ENCODE peak calls at places on chromosomes 13 and 19, in ten cellular contexts. One of them, this sample, is unnamed.
A peak's percentile ranks its signal among the peaks of the same experiment; 100 is the strongest.

GRCh38 chr19:1265611-1266115 is 3.5 kb upstream of the CIRBP start:
- DNase-seq in AG08396: peak; percentile 86
- DNase-seq in NCI-H2081 treated with DMSO at 0.1 percent for 48 hours: no peak
- DNase-seq in RCC 7860: peak; percentile 94
- DNase-seq in GM03348: peak; percentile 70
- DNase-seq in NCI-H774: no peak
- DNase-seq in activated T-cell treated with anti-CD3 and anti-CD28 coated beads, Interleukin-2, amount 50 U/mL, for 48 hours: peak; percentile 67
- DNase-seq in cardiac muscle cell: peak; percentile 64
- DNase-seq in amygdala: no peak
- DNase-seq in psoas muscle: peak; percentile 91
- DNase-seq in this sample: peak; percentile 56

GRCh38 chr13:91406619-91407018 is 8.2 kb downstream of the GPC5 start:
- DNase-seq in NCI-H774: no peak
- DNase-seq in psoas muscle: no peak
- DNase-seq in amygdala: no peak
- DNase-seq in RCC 7860: peak; percentile 25
- DNase-seq in NCI-H2081 treated with DMSO at 0.1 percent for 48 hours: no peak
- DNase-seq in GM03348: peak; percentile 31
- DNase-seq in activated T-cell treated with anti-CD3 and anti-CD28 coated beads, Interleukin-2, amount 50 U/mL, for 48 hours: no peak
- DNase-seq in cardiac muscle cell: peak; percentile 55
- DNase-seq in AG08396: peak; percentile 17
- DNase-seq in this sample: no peak

GRCh38 chr19:30214651-30215051 is 157.5 kb upstream of the ZNF536 start:
- DNase-seq in NCI-H774: no peak
- DNase-seq in cardiac muscle cell: no peak
- DNase-seq in NCI-H2081 treated with DMSO at 0.1 percent for 48 hours: no peak
- DNase-seq in amygdala: no peak
- DNase-seq in activated T-cell treated with anti-CD3 and anti-CD28 coated beads, Interleukin-2, amount 50 U/mL, for 48 hours: no peak
- DNase-seq in AG08396: no peak
- DNase-seq in psoas muscle: no peak
- DNase-seq in RCC 7860: no peak
- DNase-seq in GM03348: peak; percentile 44
- DNase-seq in this sample: no peak

GRCh38 chr19:33554821-33555220 is 33.2 kb upstream of the PEPD start:
- DNase-seq in AG08396: no peak
- DNase-seq in GM03348: no peak
- DNase-seq in amygdala: no peak
- DNase-seq in NCI-H774: no peak
- DNase-seq in psoas muscle: no peak
- DNase-seq in NCI-H2081 treated with DMSO at 0.1 percent for 48 hours: no peak
- DNase-seq in RCC 7860: no peak
- DNase-seq in activated T-cell treated with anti-CD3 and anti-CD28 coated beads, Interleukin-2, amount 50 U/mL, for 48 hours: no peak
- DNase-seq in cardiac muscle cell: no peak
- DNase-seq in this sample: no peak

GRCh38 chr13:32581177-32581786 is 5.0 kb upstream of the PDS5B start:
- DNase-seq in NCI-H2081 treated with DMSO at 0.1 percent for 48 hours: no peak
- DNase-seq in psoas muscle: no peak
- DNase-seq in activated T-cell treated with anti-CD3 and anti-CD28 coated beads, Interleukin-2, amount 50 U/mL, for 48 hours: no peak
- DNase-seq in amygdala: no peak
- DNase-seq in GM03348: peak; percentile 28
- DNase-seq in RCC 7860: peak; percentile 13
- DNase-seq in AG08396: no peak
- DNase-seq in cardiac muscle cell: peak; percentile 63
- DNase-seq in NCI-H774: no peak
- DNase-seq in this sample: peak; percentile 40

GRCh38 chr13:78182813-78183212 is 264.2 kb upstream of the EDNRB start:
- DNase-seq in RCC 7860: no peak
- DNase-seq in amygdala: no peak
- DNase-seq in psoas muscle: no peak
- DNase-seq in AG08396: no peak
- DNase-seq in NCI-H2081 treated with DMSO at 0.1 percent for 48 hours: no peak
- DNase-seq in GM03348: no peak
- DNase-seq in cardiac muscle cell: no peak
- DNase-seq in NCI-H774: no peak
- DNase-seq in activated T-cell treated with anti-CD3 and anti-CD28 coated beads, Interleukin-2, amount 50 U/mL, for 48 hours: no peak
- DNase-seq in this sample: no peak

GRCh38 chr19:35029737-35030256 is 473 bp upstream of the SCN1B start:
- DNase-seq in activated T-cell treated with anti-CD3 and anti-CD28 coated beads, Interleukin-2, amount 50 U/mL, for 48 hours: no peak
- DNase-seq in AG08396: no peak
- DNase-seq in cardiac muscle cell: no peak
- DNase-seq in amygdala: no peak
- DNase-seq in psoas muscle: no peak
- DNase-seq in GM03348: no peak
- DNase-seq in NCI-H2081 treated with DMSO at 0.1 percent for 48 hours: no peak
- DNase-seq in RCC 7860: no peak
- DNase-seq in NCI-H774: no peak
- DNase-seq in this sample: no peak

GRCh38 chr19:21082011-21082975 is at the start of gene ZNF714:
- DNase-seq in activated T-cell treated with anti-CD3 and anti-CD28 coated beads, Interleukin-2, amount 50 U/mL, for 48 hours: peak; percentile 78
- DNase-seq in amygdala: peak; percentile 88
- DNase-seq in RCC 7860: peak; percentile 89
- DNase-seq in NCI-H774: peak; percentile 94
- DNase-seq in AG08396: peak; percentile 82
- DNase-seq in GM03348: peak; percentile 93
- DNase-seq in cardiac muscle cell: peak; percentile 94
- DNase-seq in NCI-H2081 treated with DMSO at 0.1 percent for 48 hours: peak; percentile 79
- DNase-seq in psoas muscle: peak; percentile 92
- DNase-seq in this sample: peak; percentile 88

GRCh38 chr13:51912511-51913225 is 50.9 kb downstream of the CCDC70 start:
- DNase-seq in cardiac muscle cell: no peak
- DNase-seq in activated T-cell treated with anti-CD3 and anti-CD28 coated beads, Interleukin-2, amount 50 U/mL, for 48 hours: no peak
- DNase-seq in AG08396: no peak
- DNase-seq in psoas muscle: no peak
- DNase-seq in amygdala: no peak
- DNase-seq in RCC 7860: no peak
- DNase-seq in NCI-H774: no peak
- DNase-seq in NCI-H2081 treated with DMSO at 0.1 percent for 48 hours: no peak
- DNase-seq in GM03348: no peak
- DNase-seq in this sample: no peak

GRCh38 chr19:17794731-17795494 is at the start of gene B3GNT3:
- DNase-seq in psoas muscle: no peak
- DNase-seq in cardiac muscle cell: peak; percentile 58
- DNase-seq in AG08396: no peak
- DNase-seq in NCI-H774: no peak
- DNase-seq in RCC 7860: peak; percentile 14
- DNase-seq in NCI-H2081 treated with DMSO at 0.1 percent for 48 hours: no peak
- DNase-seq in GM03348: no peak
- DNase-seq in activated T-cell treated with anti-CD3 and anti-CD28 coated beads, Interleukin-2, amount 50 U/mL, for 48 hours: no peak
- DNase-seq in amygdala: no peak
- DNase-seq in this sample: no peak

GRCh38 chr19:49624967-49625910 is 14.7 kb downstream of the RRAS start:
- DNase-seq in psoas muscle: no peak
- DNase-seq in GM03348: no peak
- DNase-seq in NCI-H774: no peak
- DNase-seq in cardiac muscle cell: no peak
- DNase-seq in AG08396: no peak
- DNase-seq in amygdala: no peak
- DNase-seq in activated T-cell treated with anti-CD3 and anti-CD28 coated beads, Interleukin-2, amount 50 U/mL, for 48 hours: no peak
- DNase-seq in NCI-H2081 treated with DMSO at 0.1 percent for 48 hours: no peak
- DNase-seq in RCC 7860: no peak
- DNase-seq in this sample: no peak

GRCh38 chr13:113860051-113860471 is 3.8 kb downstream of the GAS6 start:
- DNase-seq in psoas muscle: no peak
- DNase-seq in NCI-H2081 treated with DMSO at 0.1 percent for 48 hours: no peak
- DNase-seq in GM03348: no peak
- DNase-seq in amygdala: no peak
- DNase-seq in RCC 7860: no peak
- DNase-seq in cardiac muscle cell: no peak
- DNase-seq in activated T-cell treated with anti-CD3 and anti-CD28 coated beads, Interleukin-2, amount 50 U/mL, for 48 hours: no peak
- DNase-seq in AG08396: no peak
- DNase-seq in NCI-H774: no peak
- DNase-seq in this sample: no peak

GRCh38 chr13:49292742-49293498 is 45.2 kb downstream of the CDADC1 start:
- DNase-seq in RCC 7860: no peak
- DNase-seq in GM03348: no peak
- DNase-seq in activated T-cell treated with anti-CD3 and anti-CD28 coated beads, Interleukin-2, amount 50 U/mL, for 48 hours: no peak
- DNase-seq in amygdala: no peak
- DNase-seq in AG08396: peak; percentile 65
- DNase-seq in NCI-H2081 treated with DMSO at 0.1 percent for 48 hours: peak; percentile 5
- DNase-seq in psoas muscle: peak; percentile 67
- DNase-seq in NCI-H774: no peak
- DNase-seq in cardiac muscle cell: peak; percentile 89
- DNase-seq in this sample: no peak

GRCh38 chr13:82275644-82276043 is 1606.6 kb downstream of the SLITRK1 start:
- DNase-seq in GM03348: no peak
- DNase-seq in NCI-H2081 treated with DMSO at 0.1 percent for 48 hours: no peak
- DNase-seq in RCC 7860: no peak
- DNase-seq in amygdala: no peak
- DNase-seq in activated T-cell treated with anti-CD3 and anti-CD28 coated beads, Interleukin-2, amount 50 U/mL, for 48 hours: no peak
- DNase-seq in cardiac muscle cell: no peak
- DNase-seq in psoas muscle: no peak
- DNase-seq in AG08396: no peak
- DNase-seq in NCI-H774: no peak
- DNase-seq in this sample: no peak

GRCh38 chr13:59957438-59957837 is 206.3 kb downstream of the DIAPH3 start:
- DNase-seq in cardiac muscle cell: no peak
- DNase-seq in GM03348: no peak
- DNase-seq in AG08396: no peak
- DNase-seq in RCC 7860: no peak
- DNase-seq in activated T-cell treated with anti-CD3 and anti-CD28 coated beads, Interleukin-2, amount 50 U/mL, for 48 hours: no peak
- DNase-seq in amygdala: no peak
- DNase-seq in psoas muscle: no peak
- DNase-seq in NCI-H774: no peak
- DNase-seq in NCI-H2081 treated with DMSO at 0.1 percent for 48 hours: no peak
- DNase-seq in this sample: no peak

GRCh38 chr19:11018743-11019142 is 57.9 kb downstream of the SMARCA4 start:
- DNase-seq in NCI-H2081 treated with DMSO at 0.1 percent for 48 hours: no peak
- DNase-seq in RCC 7860: no peak
- DNase-seq in psoas muscle: no peak
- DNase-seq in AG08396: no peak
- DNase-seq in NCI-H774: no peak
- DNase-seq in amygdala: no peak
- DNase-seq in cardiac muscle cell: no peak
- DNase-seq in activated T-cell treated with anti-CD3 and anti-CD28 coated beads, Interleukin-2, amount 50 U/mL, for 48 hours: no peak
- DNase-seq in GM03348: no peak
- DNase-seq in this sample: no peak